ENCODE peak calls at places on chromosomes 11 and 22, in ten cellular contexts. W is prostate gland, H is breast epithelium, S is kidney, X is cardiac muscle cell, M is mammary epithelial cell, B is upper lobe of right lung, U is neural progenitor cell, Y is endodermal cell, O is bronchial epithelial cell. N is an unnamed sample.

GRCh38 chr22:41660416-41660815 is 28.3 kb downstream of the SNU13 start:
- DNase-seq in X (no peak), W (no peak), H (no peak), U (no peak), O (no peak), B (no peak), S (no peak), Y (no peak), M (no peak), N (no peak)

GRCh38 chr11:129637473-129637872 is 178.2 kb upstream of the TMEM45B start:
- DNase-seq in O (peak; percentile 91), H (no peak), X (no peak), W (no peak), Y (no peak), B (no peak), U (no peak), S (no peak), M (peak; percentile 85), N (no peak)

GRCh38 chr11:47179655-47179991 is 2.9 kb upstream of the ARFGAP2 start:
- DNase-seq in W (no peak), Y (peak; percentile 86), U (peak; percentile 79), B (no peak), H (no peak), S (no peak), X (peak; percentile 51), O (no peak), M (no peak), N (no peak)

GRCh38 chr11:73521621-73522020 is 76.3 kb downstream of the FAM168A start:
- DNase-seq in U (no peak), O (no peak), Y (no peak), X (no peak), S (no peak), M (peak; percentile 29), B (no peak), W (no peak), H (no peak), N (no peak)

GRCh38 chr22:30743257-30744020 is 48.8 kb downstream of the OSBP2 start:
- DNase-seq in X (no peak), S (peak; percentile 51), U (no peak), B (no peak), M (no peak), H (no peak), O (no peak), Y (no peak), W (no peak), N (no peak)

GRCh38 chr11:2194877-2195755 is 23.5 kb upstream of the TH start:
- DNase-seq in U (peak; percentile 81), W (no peak), X (peak; percentile 25), M (peak; percentile 11), O (no peak), H (no peak), S (no peak), B (no peak), Y (peak; percentile 93), N (peak; percentile 63)

GRCh38 chr11:1222491-1223345 is at the start of gene MUC5B:
- DNase-seq in X (peak; percentile 12), M (no peak), U (no peak), S (peak; percentile 64), O (no peak), W (no peak), Y (peak; percentile 41), B (peak; percentile 64), H (peak; percentile 51), N (peak; percentile 50)

GRCh38 chr22:34105461-34106062 is 185.3 kb upstream of the LARGE1 start:
- DNase-seq in X (no peak), S (peak; percentile 75), W (peak; percentile 51), B (peak; percentile 72), M (peak; percentile 20), U (peak; percentile 79), H (no peak), Y (peak; percentile 95), O (peak; percentile 2), N (peak; percentile 55)

GRCh38 chr11:133180201-133180600 is 352.1 kb downstream of the OPCML start:
- DNase-seq in H (no peak), X (no peak), W (no peak), S (no peak), Y (no peak), M (no peak), U (no peak), B (no peak), O (no peak), N (no peak)

GRCh38 chr22:32323513-32324164 is 34.0 kb upstream of the RFPL3 start:
- DNase-seq in X (no peak), S (peak; percentile 32), M (no peak), H (peak; percentile 48), O (no peak), U (no peak), B (peak; percentile 42), W (no peak), Y (peak; percentile 37), N (no peak)

GRCh38 chr11:126963603-126964353 is 36.8 kb downstream of the KIRREL3 start:
- DNase-seq in H (no peak), Y (no peak), B (no peak), X (no peak), S (no peak), W (no peak), U (no peak), O (peak; percentile 76), M (peak; percentile 88), N (no peak)

GRCh38 chr11:134978388-134979088 is 566.5 kb upstream of the B3GAT1 start:
- DNase-seq in S (no peak), O (no peak), X (no peak), U (no peak), H (no peak), Y (peak; percentile 68), W (no peak), B (no peak), M (no peak), N (no peak)

GRCh38 chr11:77147668-77148321 is 19.7 kb downstream of the MYO7A start:
- DNase-seq in W (no peak), S (peak; percentile 68), H (no peak), O (no peak), Y (peak; percentile 87), X (peak; percentile 15), B (no peak), U (peak; percentile 89), M (no peak), N (peak; percentile 49)

GRCh38 chr11:133907216-133907615 is 49.6 kb downstream of the IGSF9B start:
- DNase-seq in M (no peak), B (peak; percentile 36), X (no peak), H (no peak), U (no peak), W (no peak), Y (no peak), S (no peak), O (no peak), N (peak; percentile 24)

GRCh38 chr11:2775626-2776350 is 76.0 kb upstream of the KCNQ1OT1 start:
- DNase-seq in Y (peak; percentile 26), B (peak; percentile 46), U (no peak), X (no peak), W (peak; percentile 3), S (peak; percentile 71), H (peak; percentile 47), O (no peak), M (no peak), N (peak; percentile 41)

GRCh38 chr22:45552580-45553332 is 50.1 kb downstream of the FBLN1 start:
- DNase-seq in M (peak; percentile 87), U (peak; percentile 45), B (peak; percentile 86), O (peak; percentile 20), W (no peak), Y (peak; percentile 69), X (peak; percentile 98), H (no peak), S (peak; percentile 94), N (peak; percentile 82)

DNA sequence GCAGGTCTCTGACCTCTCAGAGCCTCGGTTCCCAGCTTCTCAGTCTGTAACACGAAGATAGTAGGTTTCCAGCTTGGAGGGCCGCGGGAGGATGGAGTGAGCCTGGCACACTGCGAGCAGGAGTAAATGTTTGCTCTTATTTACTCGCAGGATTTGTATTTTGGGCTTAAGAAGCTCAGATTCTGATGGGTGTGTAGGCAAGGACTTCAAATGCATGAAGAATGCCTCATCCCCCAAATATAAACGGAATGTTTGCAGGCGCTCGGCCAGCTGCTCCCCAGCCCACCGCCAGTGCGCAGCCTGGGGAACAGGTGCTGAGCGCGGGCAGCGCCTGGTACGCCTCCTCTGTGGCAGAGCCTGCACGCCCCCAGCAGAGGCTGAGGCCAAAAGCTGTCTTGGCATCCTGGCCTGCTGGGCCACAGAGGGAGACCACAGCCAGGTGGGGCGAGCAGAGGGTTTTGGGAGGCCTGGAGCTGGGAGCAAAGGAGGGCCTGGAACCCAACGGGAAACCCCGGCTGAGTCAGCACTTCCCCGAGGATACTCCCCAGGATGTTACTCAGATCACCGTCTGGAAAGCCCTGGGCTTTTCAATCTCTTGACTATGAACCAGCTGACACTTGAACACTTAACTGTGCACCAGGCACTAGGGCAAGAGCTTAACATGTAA is 9.4 kb downstream of the EHD1 start:
- DNase-seq in W (no peak), B (no peak), X (peak; percentile 78), H (no peak), S (no peak), O (peak; percentile 92), Y (no peak), M (peak; percentile 96), U (no peak), N (no peak)
- H3K4me3 ChIP-seq in W (no peak overlapping the region), B (no peak overlapping the region), X (no peak overlapping the region), H (peak overlapping the region; percentile 16), S (no peak overlapping the region), O (no peak overlapping the region), Y (no peak overlapping the region), M (no peak overlapping the region), U (no peak overlapping the region), N (peak overlapping the region; percentile 28)

GRCh38 chr11:40100204-40100603 is 1359.2 kb downstream of the LRRC4C start:
- DNase-seq in S (no peak), O (no peak), U (no peak), Y (no peak), B (no peak), W (no peak), H (no peak), M (no peak), X (no peak), N (no peak)

GRCh38 chr11:40099391-40100169 is 1359.9 kb downstream of the LRRC4C start:
- DNase-seq in B (no peak), U (no peak), O (no peak), Y (no peak), H (no peak), W (no peak), X (no peak), M (no peak), S (no peak), N (no peak)

GRCh38 chr11:40104941-40105550 is 1354.4 kb downstream of the LRRC4C start:
- DNase-seq in S (no peak), B (no peak), Y (peak; percentile 54), M (no peak), H (no peak), W (no peak), X (no peak), U (peak; percentile 2), O (no peak), N (no peak)
- H3K36me3 ChIP-seq in S (no peaks in the 10 kb centered on the region), B (no peaks in the 10 kb centered on the region), Y (no peaks in the 10 kb centered on the region), M (no peaks in the 10 kb centered on the region), H (no peaks in the 10 kb centered on the region), W (no peaks in the 10 kb centered on the region), X (no peaks in the 10 kb centered on the region), U (no peaks in the 10 kb centered on the region), O (no peaks in the 10 kb centered on the region), N (no peaks in the 10 kb centered on the region)

GRCh38 chr11:104254347-104254746 is 90.4 kb upstream of the PDGFD start:
- DNase-seq in Y (peak; percentile 93), O (peak; percentile 48), W (no peak), M (peak; percentile 33), B (peak; percentile 43), U (peak; percentile 85), X (peak; percentile 70), H (no peak), S (no peak), N (no peak)
- TF ChIP-seq CTCF in Y (peak; percentile 93), O (peak; percentile 85), W (no peak), M (peak; percentile 83), B (peak; percentile 27), U (peak; percentile 88), X (peak; percentile 89), H (no peak), S (peak; percentile 18), N (peak; percentile 29)

GRCh38 chr22:43891360-43892182 is at the start of gene PNPLA5:
- DNase-seq in Y (peak; percentile 88), B (peak; percentile 68), H (no peak), S (peak; percentile 65), U (peak; percentile 66), M (no peak), W (no peak), O (no peak), X (no peak), N (no peak)
- H3K4me3 ChIP-seq in Y (peak within 1 kb of the TSS; percentile 66), B (no peak within 1 kb of the TSS), H (peak within 1 kb of the TSS; percentile 46), S (no peak within 1 kb of the TSS), U (peak within 1 kb of the TSS; percentile 46), M (peak within 1 kb of the TSS; percentile 36), W (no peak within 1 kb of the TSS), O (no peak within 1 kb of the TSS), X (peak within 1 kb of the TSS; percentile 24), N (no peak within 1 kb of the TSS)